ENCODE peak calls at places on chromosomes 2 and 18, in four cellular contexts. One of them, this sample, is unnamed.
A peak's percentile ranks its signal among the peaks of the same experiment; 100 is the strongest.

GRCh38 chr2:36456227-36456788 is 100.7 kb downstream of the CRIM1 start:
- DNase-seq in neural progenitor cell: peak; percentile 7
- DNase-seq in RWPE1: no peak
- DNase-seq in aorta: peak; percentile 68
- DNase-seq in this sample: peak; percentile 7

GRCh38 chr2:9771101-9771449 is 72.2 kb upstream of the TAF1B start:
- DNase-seq in neural progenitor cell: no peak
- DNase-seq in RWPE1: no peak
- DNase-seq in aorta: no peak
- DNase-seq in this sample: no peak

GRCh38 chr2:64695656-64696310 is 42.1 kb upstream of the SERTAD2 start:
- DNase-seq in neural progenitor cell: no peak
- DNase-seq in RWPE1: no peak
- DNase-seq in aorta: no peak
- DNase-seq in this sample: no peak

GRCh38 chr18:57077786-57078552 is 68.9 kb upstream of the BOD1L2 start:
- DNase-seq in neural progenitor cell: no peak
- DNase-seq in RWPE1: no peak
- DNase-seq in aorta: no peak
- DNase-seq in this sample: no peak

GRCh38 chr18:6734746-6735430 is 5.4 kb downstream of the ARHGAP28 start:
- DNase-seq in neural progenitor cell: no peak
- DNase-seq in RWPE1: no peak
- DNase-seq in aorta: no peak
- DNase-seq in this sample: no peak

GRCh38 chr2:19365126-19365525 is 6.7 kb upstream of the OSR1 start:
- DNase-seq in neural progenitor cell: no peak
- DNase-seq in RWPE1: no peak
- DNase-seq in aorta: no peak
- DNase-seq in this sample: no peak

GRCh38 chr18:54883816-54884604 is 55.7 kb downstream of the RAB27B start:
- DNase-seq in neural progenitor cell: no peak
- DNase-seq in RWPE1: no peak
- DNase-seq in aorta: no peak
- DNase-seq in this sample: no peak

GRCh38 chr2:241842620-241843211 is 16.0 kb downstream of the PDCD1 start:
- DNase-seq in neural progenitor cell: no peak
- DNase-seq in RWPE1: no peak
- DNase-seq in aorta: peak; percentile 75
- DNase-seq in this sample: no peak

GRCh38 chr2:228917195-228917594 is 353.9 kb downstream of the PID1 start:
- DNase-seq in neural progenitor cell: no peak
- DNase-seq in RWPE1: no peak
- DNase-seq in aorta: no peak
- DNase-seq in this sample: no peak

GRCh38 chr2:112996635-112997034 is 8.6 kb upstream of the IL36A start:
- DNase-seq in neural progenitor cell: no peak
- DNase-seq in RWPE1: no peak
- DNase-seq in aorta: no peak
- DNase-seq in this sample: no peak

GRCh38 chr18:6757966-6758365 is 28.4 kb downstream of the ARHGAP28 start:
- DNase-seq in neural progenitor cell: no peak
- DNase-seq in RWPE1: no peak
- DNase-seq in aorta: no peak
- DNase-seq in this sample: no peak

GRCh38 chr2:149612122-149612521 is 24.5 kb upstream of the MMADHC start:
- DNase-seq in neural progenitor cell: no peak
- DNase-seq in RWPE1: no peak
- DNase-seq in aorta: no peak
- DNase-seq in this sample: no peak

GRCh38 chr2:219628235-219628985 is 980 bp downstream of the SLC4A3 start:
- DNase-seq in neural progenitor cell: no peak
- DNase-seq in RWPE1: no peak
- DNase-seq in aorta: no peak
- DNase-seq in this sample: no peak

GRCh38 chr18:3923750-3924149 is 473.8 kb downstream of the TGIF1 start:
- DNase-seq in neural progenitor cell: no peak
- DNase-seq in RWPE1: peak; percentile 7
- DNase-seq in aorta: no peak
- DNase-seq in this sample: no peak

GRCh38 chr2:199410130-199410529 is 47.6 kb downstream of the SATB2 start:
- DNase-seq in neural progenitor cell: no peak
- DNase-seq in RWPE1: no peak
- DNase-seq in aorta: no peak
- DNase-seq in this sample: no peak

GRCh38 chr2:74291217-74291551 is 52.0 kb downstream of the SLC4A5 start:
- DNase-seq in neural progenitor cell: no peak
- DNase-seq in RWPE1: no peak
- DNase-seq in aorta: no peak
- DNase-seq in this sample: no peak
- H3K27ac ChIP-seq in neural progenitor cell: no peak overlapping the region
- H3K27ac ChIP-seq in RWPE1: no peak overlapping the region
- H3K27ac ChIP-seq in aorta: no peak overlapping the region
- H3K27ac ChIP-seq in this sample: no peak overlapping the region

DNA sequence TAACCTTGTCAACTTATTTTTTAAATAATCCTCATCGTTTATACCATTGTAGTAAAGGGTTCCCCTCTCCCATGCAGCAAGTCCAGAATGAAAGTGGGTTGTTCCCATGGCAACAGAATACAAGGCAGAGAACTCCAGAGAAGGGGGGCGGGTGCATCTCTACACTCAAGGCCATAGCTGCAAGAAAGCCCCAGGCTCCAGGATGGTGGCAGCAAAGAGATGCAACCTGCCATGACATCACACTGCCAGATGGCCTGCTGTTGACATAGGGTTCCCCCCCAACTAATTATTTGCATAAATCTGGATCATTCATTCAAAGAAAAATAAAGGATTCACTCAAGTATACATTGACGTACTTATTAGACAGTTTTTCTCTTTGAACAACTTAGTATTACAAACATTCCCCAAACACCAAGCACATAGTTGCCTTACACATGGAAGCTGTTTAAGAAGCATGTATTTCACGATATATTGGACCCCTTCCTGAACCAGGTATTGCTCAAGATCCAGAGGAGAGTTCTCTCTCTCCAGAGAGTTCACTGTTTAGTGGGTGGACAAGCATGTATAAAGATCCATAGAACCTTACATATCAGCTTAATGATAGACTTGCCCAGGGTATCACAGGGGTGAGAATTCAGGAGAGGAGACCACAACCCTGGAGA is 87.4 kb upstream of the KLF7 start:
- DNase-seq in neural progenitor cell: no peak
- DNase-seq in RWPE1: no peak
- DNase-seq in aorta: no peak
- DNase-seq in this sample: no peak
- H3K27ac ChIP-seq in neural progenitor cell: no peak overlapping the region
- H3K27ac ChIP-seq in RWPE1: peak overlapping the region; percentile 63
- H3K27ac ChIP-seq in aorta: no peak overlapping the region
- H3K27ac ChIP-seq in this sample: no peak overlapping the region

GRCh38 chr2:37587817-37588216 is 83.6 kb downstream of the CDC42EP3 start:
- DNase-seq in neural progenitor cell: no peak
- DNase-seq in RWPE1: no peak
- DNase-seq in aorta: no peak
- DNase-seq in this sample: no peak

GRCh38 chr2:37585295-37585908 is 86.0 kb downstream of the CDC42EP3 start:
- DNase-seq in neural progenitor cell: no peak
- DNase-seq in RWPE1: no peak
- DNase-seq in aorta: no peak
- DNase-seq in this sample: no peak

GRCh38 chr2:37586663-37587409 is 84.6 kb downstream of the CDC42EP3 start:
- DNase-seq in neural progenitor cell: no peak
- DNase-seq in RWPE1: no peak
- DNase-seq in aorta: no peak
- DNase-seq in this sample: no peak

GRCh38 chr2:37583867-37584266 is 87.6 kb downstream of the CDC42EP3 start:
- DNase-seq in neural progenitor cell: no peak
- DNase-seq in RWPE1: peak; percentile 53
- DNase-seq in aorta: no peak
- DNase-seq in this sample: no peak

GRCh38 chr2:37585982-37586621 is 85.3 kb downstream of the CDC42EP3 start:
- DNase-seq in neural progenitor cell: no peak
- DNase-seq in RWPE1: peak; percentile 69
- DNase-seq in aorta: peak; percentile 80
- DNase-seq in this sample: no peak
- H3K27ac ChIP-seq in neural progenitor cell: no peak overlapping the region
- H3K27ac ChIP-seq in RWPE1: peak overlapping the region; percentile 86
- H3K27ac ChIP-seq in aorta: no peak overlapping the region
- H3K27ac ChIP-seq in this sample: no peak overlapping the region

GRCh38 chr2:172276961-172277360 is 150.4 kb upstream of the ITGA6 start:
- DNase-seq in neural progenitor cell: no peak
- DNase-seq in RWPE1: no peak
- DNase-seq in aorta: no peak
- DNase-seq in this sample: no peak
- H3K27ac ChIP-seq in neural progenitor cell: no peak overlapping the region
- H3K27ac ChIP-seq in RWPE1: no peak overlapping the region
- H3K27ac ChIP-seq in aorta: no peak overlapping the region
- H3K27ac ChIP-seq in this sample: no peak overlapping the region

DNA sequence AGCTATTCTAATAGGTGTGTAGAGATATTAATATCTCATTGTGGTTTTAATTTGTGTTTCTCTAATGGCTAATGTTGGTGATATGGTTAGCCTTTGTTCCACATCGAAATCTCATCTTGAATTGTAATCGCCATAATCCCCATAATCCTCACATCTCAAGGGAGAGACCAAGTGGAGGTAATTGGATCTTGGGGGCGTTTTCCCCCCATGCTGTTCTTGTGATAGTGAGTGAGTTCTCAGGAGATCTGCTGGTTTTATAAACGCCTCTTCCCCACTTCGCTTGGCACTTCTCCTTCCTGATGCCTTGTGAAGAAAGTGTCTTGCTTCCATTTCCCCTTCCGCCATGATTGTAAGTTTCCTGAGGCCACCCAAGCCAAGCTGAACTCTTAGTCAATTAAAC is 628.3 kb upstream of the KLHL29 start:
- DNase-seq in neural progenitor cell: no peak
- DNase-seq in RWPE1: no peak
- DNase-seq in aorta: no peak
- DNase-seq in this sample: no peak
- H3K27ac ChIP-seq in neural progenitor cell: no peak overlapping the region
- H3K27ac ChIP-seq in RWPE1: no peak overlapping the region
- H3K27ac ChIP-seq in aorta: no peak overlapping the region
- H3K27ac ChIP-seq in this sample: no peak overlapping the region

GRCh38 chr2:230842473-230842872 is 22.3 kb upstream of the ITM2C start:
- DNase-seq in neural progenitor cell: no peak
- DNase-seq in RWPE1: no peak
- DNase-seq in aorta: no peak
- DNase-seq in this sample: no peak
- H3K27ac ChIP-seq in neural progenitor cell: no peak overlapping the region
- H3K27ac ChIP-seq in RWPE1: no peak overlapping the region
- H3K27ac ChIP-seq in aorta: no peak overlapping the region
- H3K27ac ChIP-seq in this sample: no peak overlapping the region